ENCODE peak calls at places on chromosomes 16 and 17, in four cellular contexts. One of them, this sample, is unnamed.

GRCh38 chr16:19284207-19284606 is 1.3 kb upstream of the CLEC19A start:
- DNase-seq in GM12878: no peak
- DNase-seq in H1: no peak
- DNase-seq in K562: no peak
- DNase-seq in this sample: no peak

GRCh38 chr17:82085931-82086764 is 11.9 kb downstream of the FASN start:
- DNase-seq in K562: no peak
- DNase-seq in GM12878: no peak
- DNase-seq in H1: no peak
- DNase-seq in this sample: no peak

GRCh38 chr16:57054338-57054737 is 38.0 kb upstream of the CPNE2 start:
- DNase-seq in GM12878: no peak
- DNase-seq in H1: no peak
- DNase-seq in K562: no peak
- DNase-seq in this sample: no peak

GRCh38 chr16:55949518-55949917 is 74.3 kb upstream of the CES5A start:
- DNase-seq in H1: no peak
- DNase-seq in K562: no peak
- DNase-seq in GM12878: no peak
- DNase-seq in this sample: peak; percentile 31

GRCh38 chr17:35545150-35545549 is 7.7 kb upstream of the SLFN12L start:
- DNase-seq in H1: no peak
- DNase-seq in GM12878: no peak
- DNase-seq in K562: no peak
- DNase-seq in this sample: no peak

GRCh38 chr17:3818786-3819185 is 17.8 kb upstream of the ITGAE start:
- DNase-seq in GM12878: no peak
- DNase-seq in K562: no peak
- DNase-seq in H1: no peak
- DNase-seq in this sample: no peak

GRCh38 chr17:14299261-14300093 is 1.4 kb upstream of the HS3ST3B1 start:
- DNase-seq in GM12878: no peak
- DNase-seq in H1: peak; percentile 79
- DNase-seq in K562: peak; percentile 24
- DNase-seq in this sample: no peak

GRCh38 chr16:23147666-23148065 is 1.6 kb downstream of the USP31 start:
- DNase-seq in GM12878: no peak
- DNase-seq in K562: no peak
- DNase-seq in H1: no peak
- DNase-seq in this sample: no peak

GRCh38 chr16:11207646-11208045 is 48.4 kb downstream of the SOCS1 start:
- DNase-seq in K562: peak; percentile 40
- DNase-seq in GM12878: no peak
- DNase-seq in H1: no peak
- DNase-seq in this sample: no peak

GRCh38 chr16:47731252-47731651 is 270.1 kb downstream of the PHKB start:
- DNase-seq in K562: no peak
- DNase-seq in H1: no peak
- DNase-seq in GM12878: no peak
- DNase-seq in this sample: peak; percentile 99

GRCh38 chr16:17921357-17921978 is 415.1 kb downstream of the NPIPA8 start:
- DNase-seq in GM12878: no peak
- DNase-seq in K562: peak; percentile 70
- DNase-seq in H1: peak; percentile 73
- DNase-seq in this sample: no peak

GRCh38 chr17:47717261-47717697 is 15.8 kb upstream of the TBX21 start:
- DNase-seq in K562: peak; percentile 69
- DNase-seq in H1: no peak
- DNase-seq in GM12878: no peak
- DNase-seq in this sample: no peak

GRCh38 chr17:45987706-45988105 is 11.3 kb upstream of the STH start:
- DNase-seq in K562: no peak
- DNase-seq in H1: no peak
- DNase-seq in GM12878: no peak
- DNase-seq in this sample: no peak

GRCh38 chr16:70018254-70018653 is 67.1 kb downstream of the CLEC18A start:
- DNase-seq in H1: no peak
- DNase-seq in GM12878: peak; percentile 3
- DNase-seq in K562: peak; percentile 15
- DNase-seq in this sample: peak; percentile 2

GRCh38 chr16:54208262-54208661 is 78.3 kb downstream of the IRX3 start:
- DNase-seq in H1: no peak
- DNase-seq in GM12878: no peak
- DNase-seq in K562: no peak
- DNase-seq in this sample: no peak

GRCh38 chr17:67549787-67550186 is 167.9 kb upstream of the NOL11 start:
- DNase-seq in H1: no peak
- DNase-seq in K562: no peak
- DNase-seq in GM12878: no peak
- DNase-seq in this sample: no peak

GRCh38 chr17:28728364-28729200 is at the start of gene NEK8:
- DNase-seq in K562: peak; percentile 98
- DNase-seq in GM12878: peak; percentile 88
- DNase-seq in H1: peak; percentile 99
- DNase-seq in this sample: peak; percentile 90

GRCh38 chr17:48441231-48441711 is 11.3 kb upstream of the SKAP1 start:
- DNase-seq in H1: no peak
- DNase-seq in K562: no peak
- DNase-seq in GM12878: peak; percentile 96
- DNase-seq in this sample: no peak

GRCh38 chr16:68651136-68651535 is 6.0 kb downstream of the CDH3 start:
- DNase-seq in K562: no peak
- DNase-seq in GM12878: no peak
- DNase-seq in H1: no peak
- DNase-seq in this sample: no peak

GRCh38 chr16:51431517-51432241 is 280.6 kb upstream of the SALL1 start:
- DNase-seq in K562: no peak
- DNase-seq in H1: no peak
- DNase-seq in GM12878: no peak
- DNase-seq in this sample: peak; percentile 99

GRCh38 chr16:15924996-15925395 is 24.4 kb upstream of the ABCC1 start:
- DNase-seq in GM12878: no peak
- DNase-seq in K562: no peak
- DNase-seq in H1: no peak
- DNase-seq in this sample: no peak

GRCh38 chr17:54881255-54881972 is 19.2 kb upstream of the TOM1L1 start:
- DNase-seq in H1: no peak
- DNase-seq in GM12878: no peak
- DNase-seq in K562: no peak
- DNase-seq in this sample: no peak

GRCh38 chr17:29158515-29159275 is 21.5 kb downstream of the MYO18A start:
- DNase-seq in H1: no peak
- DNase-seq in GM12878: no peak
- DNase-seq in K562: peak; percentile 9
- DNase-seq in this sample: peak; percentile 74

GRCh38 chr16:62548095-62548494 is 511.9 kb upstream of the CDH8 start:
- DNase-seq in K562: no peak
- DNase-seq in H1: no peak
- DNase-seq in GM12878: no peak
- DNase-seq in this sample: no peak

GRCh38 chr16:48318630-48319029 is 66.6 kb downstream of the SIAH1 start:
- DNase-seq in H1: no peak
- DNase-seq in GM12878: peak; percentile 23
- DNase-seq in K562: no peak
- DNase-seq in this sample: peak; percentile 54

GRCh38 chr16:495127-495748 is 32.3 kb upstream of the CAPN15 start:
- DNase-seq in GM12878: no peak
- DNase-seq in H1: peak; percentile 80
- DNase-seq in K562: peak; percentile 54
- DNase-seq in this sample: peak; percentile 27
- TF ChIP-seq CHD1 in GM12878: no peak
- TF ChIP-seq CHD1 in H1: no peak
- TF ChIP-seq CHD1 in K562: no peak
- TF ChIP-seq CHD1 in this sample: no peak

GRCh38 chr17:9115446-9116265 is 94.3 kb downstream of the NTN1 start:
- DNase-seq in GM12878: no peak
- DNase-seq in H1: peak; percentile 85
- DNase-seq in K562: peak; percentile 9
- DNase-seq in this sample: peak; percentile 6
- TF ChIP-seq CHD1 in GM12878: no peak
- TF ChIP-seq CHD1 in H1: no peak
- TF ChIP-seq CHD1 in K562: no peak
- TF ChIP-seq CHD1 in this sample: no peak

DNA sequence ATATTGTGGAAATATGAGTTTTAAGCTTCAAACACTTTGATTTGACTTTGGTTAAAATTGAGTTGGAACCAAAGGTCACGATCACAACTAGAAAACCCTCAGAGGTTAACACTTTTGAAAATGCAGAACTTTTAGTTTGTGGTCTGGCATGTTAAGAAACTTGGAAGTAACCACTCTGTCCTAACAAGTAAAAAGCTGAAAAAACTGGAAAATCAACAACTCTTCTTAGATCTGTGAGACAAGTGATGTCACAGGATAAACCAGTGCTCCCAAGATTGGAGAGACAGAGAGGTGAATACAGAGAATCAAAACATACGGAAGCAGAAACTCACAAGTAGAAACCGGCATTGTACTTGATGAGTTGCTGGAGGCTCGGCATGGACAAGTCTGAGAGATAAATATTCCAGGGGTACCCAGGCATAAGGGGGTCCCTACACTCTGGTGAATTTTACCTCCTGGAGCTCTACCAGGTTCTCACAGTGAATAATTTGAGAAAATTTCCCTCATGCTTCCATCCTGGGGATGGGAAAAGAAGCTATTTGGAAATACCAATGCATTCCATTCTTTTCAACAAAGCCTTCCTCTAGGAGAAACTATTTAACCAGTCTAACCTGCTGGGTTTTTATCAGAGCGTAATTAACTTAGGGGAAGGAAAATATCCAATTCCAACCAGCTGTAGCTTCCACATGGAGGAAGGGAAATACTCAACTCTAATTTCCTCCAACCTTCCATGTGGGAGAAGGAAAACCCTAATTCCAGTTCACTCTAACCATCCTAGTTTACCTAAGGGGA is 17.2 kb downstream of the MFSD6L start:
- DNase-seq in GM12878: no peak
- DNase-seq in H1: peak; percentile 35
- DNase-seq in K562: no peak
- DNase-seq in this sample: no peak
- TF ChIP-seq CHD1 in GM12878: no peak
- TF ChIP-seq CHD1 in H1: no peak
- TF ChIP-seq CHD1 in K562: no peak
- TF ChIP-seq CHD1 in this sample: no peak

GRCh38 chr17:63955791-63956190 is 16.9 kb downstream of the SCN4A start:
- DNase-seq in K562: no peak
- DNase-seq in GM12878: no peak
- DNase-seq in H1: no peak
- DNase-seq in this sample: no peak

GRCh38 chr17:63956296-63956920 is 16.3 kb downstream of the SCN4A start:
- DNase-seq in K562: no peak
- DNase-seq in H1: no peak
- DNase-seq in GM12878: no peak
- DNase-seq in this sample: peak; percentile 74

GRCh38 chr17:63955232-63955631 is 17.5 kb downstream of the SCN4A start:
- DNase-seq in H1: no peak
- DNase-seq in K562: no peak
- DNase-seq in GM12878: no peak
- DNase-seq in this sample: no peak

GRCh38 chr17:63950940-63951907 is 19.1 kb upstream of the CD79B start:
- DNase-seq in K562: peak; percentile 45
- DNase-seq in GM12878: no peak
- DNase-seq in H1: peak; percentile 88
- DNase-seq in this sample: no peak

DNA sequence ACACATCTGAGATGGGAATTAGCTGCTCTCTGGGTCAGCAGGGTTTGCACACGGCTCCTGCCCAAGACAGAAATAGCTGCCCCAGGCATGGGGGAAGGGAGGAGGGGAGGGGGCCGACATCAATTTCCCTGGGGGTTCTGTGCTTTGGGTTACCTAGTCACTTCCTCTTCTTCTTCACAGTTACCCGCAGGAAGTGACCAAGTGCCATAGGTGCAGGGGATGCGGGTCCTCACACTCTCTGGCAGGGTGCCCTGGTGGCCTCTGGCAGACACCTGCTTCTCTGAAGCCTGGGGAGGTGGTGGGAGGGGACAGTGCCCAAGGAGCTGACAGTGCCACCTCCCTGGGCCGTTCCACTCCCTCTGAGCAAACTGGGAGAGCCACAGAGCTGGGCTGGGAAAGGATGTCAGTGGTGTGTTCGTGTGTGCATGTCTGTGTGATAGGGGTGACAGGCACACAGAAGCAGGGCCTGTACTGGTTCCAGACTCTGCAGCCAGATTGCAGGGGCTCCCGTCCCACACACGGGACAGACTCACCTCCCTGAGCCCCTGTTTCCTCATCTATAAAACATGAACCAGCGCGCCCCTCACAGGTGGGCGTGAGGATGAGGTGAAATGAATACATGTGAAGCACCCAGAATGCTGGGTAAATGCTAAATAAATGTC is 18.2 kb downstream of the SCN4A start:
- DNase-seq in H1: no peak
- DNase-seq in K562: no peak
- DNase-seq in GM12878: no peak
- DNase-seq in this sample: no peak
- TF ChIP-seq CHD1 in H1: no peak
- TF ChIP-seq CHD1 in K562: no peak
- TF ChIP-seq CHD1 in GM12878: no peak
- TF ChIP-seq CHD1 in this sample: no peak

GRCh38 chr17:50593321-50593720 is 32.8 kb downstream of the CACNA1G start:
- DNase-seq in K562: no peak
- DNase-seq in GM12878: no peak
- DNase-seq in H1: peak; percentile 66
- DNase-seq in this sample: no peak
- TF ChIP-seq CHD1 in K562: no peak
- TF ChIP-seq CHD1 in GM12878: no peak
- TF ChIP-seq CHD1 in H1: no peak
- TF ChIP-seq CHD1 in this sample: no peak

This sample was measured in IMR-90.